ENCODE peak calls at places on chromosomes 12 and 14, in six cellular contexts. D, V, J, U, S and G are unnamed samples.

GRCh38 chr14:51848120-51848519 is 12.3 kb upstream of the GNG2 start:
- DNase-seq in U (no peak), D (no peak), S (no peak), V (no peak), J (no peak), G (no peak)

GRCh38 chr14:23562822-23563472 is 4.6 kb downstream of the AP1G2 start:
- DNase-seq in U (peak; percentile 65), V (peak; percentile 71), J (peak; percentile 47), D (no peak), S (no peak), G (peak; percentile 55)

GRCh38 chr12:52442600-52443061 is 8.5 kb upstream of the KRT75 start:
- DNase-seq in U (peak; percentile 99), V (no peak), S (no peak), D (no peak), J (no peak), G (no peak)

GRCh38 chr14:105862581-105863239 is 336.3 kb downstream of the TMEM121 start:
- DNase-seq in J (no peak), U (no peak), S (peak; percentile 1), V (no peak), D (peak; percentile 17), G (no peak)

GRCh38 chr14:102155150-102155549 is 15.5 kb downstream of the WDR20 start:
- DNase-seq in S (no peak), D (no peak), U (no peak), J (no peak), V (no peak), G (no peak)

GRCh38 chr12:94101902-94102660 is 46.3 kb upstream of the PLXNC1 start:
- DNase-seq in S (peak; percentile 88), U (peak; percentile 96), J (peak; percentile 82), D (peak; percentile 92), V (peak; percentile 91), G (peak; percentile 86)

GRCh38 chr14:58533417-58533816 is 104.3 kb upstream of the DACT1 start:
- DNase-seq in S (no peak), D (no peak), J (no peak), U (no peak), V (no peak), G (no peak)

GRCh38 chr14:34009956-34010355 is 59.1 kb upstream of the EGLN3 start:
- DNase-seq in V (no peak), S (no peak), D (no peak), J (no peak), U (no peak), G (no peak)

GRCh38 chr14:90191585-90191984 is 64.8 kb upstream of the PSMC1 start:
- DNase-seq in J (no peak), D (no peak), S (no peak), U (no peak), V (no peak), G (no peak)

GRCh38 chr12:46149905-46150304 is 118.9 kb downstream of the SLC38A1 start:
- DNase-seq in D (no peak), J (no peak), U (no peak), S (no peak), V (no peak), G (no peak)

GRCh38 chr14:25050494-25051170 is 685 bp upstream of the STXBP6 start:
- DNase-seq in J (no peak), D (no peak), S (no peak), U (peak; percentile 38), V (no peak), G (no peak)

GRCh38 chr14:24157331-24157730 is 3.7 kb upstream of the IRF9 start:
- DNase-seq in V (no peak), D (no peak), S (no peak), J (no peak), U (no peak), G (no peak)

GRCh38 chr12:54300732-54301427 is at the start of gene NFE2:
- DNase-seq in J (no peak), V (no peak), U (peak; percentile 79), D (peak; percentile 44), S (peak; percentile 24), G (no peak)

GRCh38 chr14:28254768-28255167 is 511.8 kb upstream of the FOXG1 start:
- DNase-seq in S (no peak), U (no peak), D (no peak), V (no peak), J (no peak), G (no peak)

GRCh38 chr12:62466018-62466595 is 519 bp upstream of the MON2 start:
- DNase-seq in J (no peak), V (peak; percentile 46), D (peak; percentile 49), U (peak; percentile 44), S (peak; percentile 47), G (no peak)

GRCh38 chr12:76515271-76515670 is 44.3 kb downstream of the OSBPL8 start:
- DNase-seq in J (no peak), S (no peak), V (no peak), D (no peak), U (no peak), G (no peak)
- H3K9me3 ChIP-seq in J (no peaks in the 10 kb centered on the region), S (no peaks in the 10 kb centered on the region), V (no peaks in the 10 kb centered on the region), D (peaks cover 4% of the 10 kb centered on the region), U (no peaks in the 10 kb centered on the region), G (no peaks in the 10 kb centered on the region)

DNA sequence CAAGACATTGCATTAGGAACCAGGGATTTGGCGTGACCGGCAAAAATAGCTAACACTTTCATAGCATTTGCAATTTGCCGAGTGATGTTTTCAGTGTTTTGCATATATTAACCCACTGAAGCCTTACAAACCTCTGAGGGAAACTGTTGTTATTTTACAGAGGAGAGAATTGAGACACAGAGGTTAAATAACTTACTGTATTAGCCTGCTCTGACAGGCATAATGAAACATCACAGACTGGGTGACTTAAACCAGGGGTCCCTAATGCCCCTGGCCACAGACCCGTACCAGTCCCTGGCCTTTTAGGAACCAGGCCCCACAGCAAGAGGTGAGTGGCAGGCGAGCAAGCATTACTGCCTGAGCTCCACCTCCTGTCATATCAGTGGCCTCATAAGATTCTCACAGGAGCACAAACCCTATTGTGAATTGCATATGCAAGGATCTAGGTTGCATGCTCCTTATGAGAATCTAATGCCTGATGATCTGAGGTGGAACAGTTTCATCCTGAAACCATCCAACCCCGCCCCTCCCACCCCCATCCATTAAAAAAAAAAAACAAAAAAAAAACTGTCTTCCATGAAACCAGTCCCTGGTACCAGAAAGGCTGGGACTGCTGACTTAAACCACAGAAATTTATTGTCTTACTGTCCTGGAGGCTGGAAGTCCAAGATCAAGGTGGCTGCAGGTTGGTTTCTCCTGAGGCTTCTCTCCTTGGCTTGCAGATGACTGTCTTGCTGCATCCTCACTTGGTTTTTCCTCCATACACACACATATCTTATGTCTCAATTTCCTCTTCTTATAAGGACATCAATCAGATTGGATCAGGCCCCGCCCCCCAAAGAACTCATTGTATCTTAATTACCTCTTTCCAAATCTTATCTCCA is 235.8 kb downstream of the CHST11 start:
- DNase-seq in S (no peak), J (no peak), V (no peak), D (no peak), U (no peak), G (no peak)
- H3K4me1 ChIP-seq in S (no peaks in the 10 kb centered on the region), J (peaks cover 72% of the 10 kb centered on the region), V (peaks cover 83% of the 10 kb centered on the region), D (no peaks in the 10 kb centered on the region), U (no peaks in the 10 kb centered on the region), G (peaks cover 42% of the 10 kb centered on the region)

GRCh38 chr12:57235012-57235727 is 5.7 kb downstream of the SHMT2 start:
- DNase-seq in U (no peak), D (peak; percentile 82), V (no peak), S (no peak), J (no peak), G (peak; percentile 42)

GRCh38 chr12:57234571-57235011 is 5.1 kb downstream of the SHMT2 start:
- DNase-seq in U (no peak), J (no peak), S (no peak), D (no peak), V (no peak), G (peak; percentile 62)

GRCh38 chr12:57235728-57236131 is 6.2 kb downstream of the SHMT2 start:
- DNase-seq in U (no peak), D (no peak), V (no peak), S (no peak), J (no peak), G (no peak)

GRCh38 chr12:57233357-57234232 is 4.1 kb downstream of the SHMT2 start:
- DNase-seq in U (no peak), J (no peak), V (no peak), D (no peak), S (peak; percentile 20), G (no peak)

DNA sequence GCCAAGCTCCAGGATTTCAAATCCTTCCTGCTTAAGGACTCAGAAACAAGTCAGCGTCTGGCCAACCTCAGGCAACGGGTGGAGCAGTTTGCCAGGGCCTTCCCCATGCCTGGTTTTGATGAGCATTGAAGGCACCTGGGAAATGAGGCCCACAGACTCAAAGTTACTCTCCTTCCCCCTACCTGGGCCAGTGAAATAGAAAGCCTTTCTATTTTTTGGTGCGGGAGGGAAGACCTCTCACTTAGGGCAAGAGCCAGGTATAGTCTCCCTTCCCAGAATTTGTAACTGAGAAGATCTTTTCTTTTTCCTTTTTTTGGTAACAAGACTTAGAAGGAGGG is 4.7 kb downstream of the SHMT2 start:
- DNase-seq in V (no peak), U (no peak), S (no peak), D (no peak), J (no peak), G (no peak)
- H3K27ac ChIP-seq in V (no peak overlapping the region), U (no peak overlapping the region), S (no peak overlapping the region), D (peak overlapping the region; percentile 90), J (no peak overlapping the region), G (peak overlapping the region; percentile 74)

GRCh38 chr12:34598352-34598827 is 576.1 kb downstream of the ALG10 start:
- DNase-seq in D (no peak), S (no peak), J (no peak), U (no peak), V (no peak), G (no peak)

GRCh38 chr12:34598851-34599529 is 576.7 kb downstream of the ALG10 start:
- DNase-seq in V (no peak), S (no peak), J (no peak), U (no peak), D (no peak), G (no peak)

GRCh38 chr12:34599530-34600513 is 577.5 kb downstream of the ALG10 start:
- DNase-seq in U (no peak), S (no peak), J (no peak), D (no peak), V (no peak), G (no peak)

GRCh38 chr12:34597548-34598351 is 575.5 kb downstream of the ALG10 start:
- DNase-seq in V (no peak), S (no peak), D (no peak), U (no peak), J (no peak), G (no peak)

DNA sequence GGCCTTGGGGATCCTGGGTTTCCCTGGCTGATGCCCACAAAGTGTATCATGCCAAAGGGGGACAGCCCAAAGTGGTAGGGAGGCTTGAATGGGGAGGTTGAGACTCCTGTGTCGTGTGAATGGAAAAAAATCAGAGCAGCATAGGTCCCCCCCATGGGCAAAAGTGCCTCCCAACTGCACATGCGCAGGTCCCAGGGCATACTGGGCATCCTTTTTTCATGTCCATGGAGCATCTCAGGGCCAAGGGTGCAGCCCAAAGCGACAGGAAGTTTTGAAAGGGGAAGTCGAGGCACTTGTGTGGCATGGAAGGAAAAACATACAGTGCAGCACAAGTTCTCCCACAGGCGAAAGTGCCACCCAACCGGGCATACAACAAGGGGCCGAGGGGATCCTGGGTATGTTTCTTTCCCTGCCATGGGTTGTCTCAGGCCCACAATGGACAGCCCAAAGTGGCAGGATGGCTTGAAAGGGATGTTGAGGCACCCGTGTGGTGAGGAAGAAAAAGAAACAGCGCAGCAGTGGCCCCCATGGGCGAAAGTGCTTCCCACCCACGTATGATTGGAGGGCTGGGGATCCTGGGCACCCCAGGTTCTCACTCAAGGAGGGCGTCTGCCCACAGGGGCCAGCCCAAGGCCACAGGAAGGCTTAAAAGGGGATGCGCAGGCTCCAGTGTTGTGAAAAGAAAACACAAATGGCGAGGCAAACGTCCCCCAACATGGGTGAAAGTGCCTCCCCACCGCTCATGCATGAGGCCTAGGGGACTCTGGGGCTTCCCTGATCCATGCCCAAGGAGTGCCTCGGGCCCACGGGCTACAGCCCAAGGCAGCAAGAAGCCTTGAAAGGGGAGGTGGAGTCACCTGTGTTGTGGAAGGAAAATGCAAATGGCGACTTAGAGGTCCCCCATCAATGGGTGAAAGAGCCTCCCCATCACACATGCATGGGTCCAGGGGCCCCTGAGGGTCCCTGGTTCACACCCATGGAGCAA is 573.7 kb downstream of the ALG10 start:
- DNase-seq in D (no peak), U (no peak), J (no peak), V (no peak), S (no peak), G (no peak)
- H3K9me3 ChIP-seq in D (peaks cover 96% of the 10 kb centered on the region), U (peaks cover 44% of the 10 kb centered on the region), J (no peaks in the 10 kb centered on the region), V (peaks cover 57% of the 10 kb centered on the region), S (no peaks in the 10 kb centered on the region), G (peaks cover 99% of the 10 kb centered on the region)